ENCODE peak calls at places on chromosomes 1 and 21, in nine cellular contexts. One of them, this sample, is unnamed.

GRCh38 chr1:24379733-24380315 is 33.8 kb downstream of the STPG1 start:
- DNase-seq in cardiac fibroblast: peak
- DNase-seq in AG04450: no peak
- DNase-seq in SK-N-SH: no peak
- DNase-seq in A549: no peak
- DNase-seq in AG10803: peak
- DNase-seq in neural crest cell: no peak
- DNase-seq in lower lobe of right lung: no peak
- DNase-seq in AG04449: no peak
- DNase-seq in this sample: peak

GRCh38 chr1:210170220-210170619 is 62.4 kb upstream of the SERTAD4 start:
- DNase-seq in AG10803: no peak
- DNase-seq in AG04449: no peak
- DNase-seq in SK-N-SH: no peak
- DNase-seq in lower lobe of right lung: no peak
- DNase-seq in cardiac fibroblast: no peak
- DNase-seq in AG04450: no peak
- DNase-seq in neural crest cell: no peak
- DNase-seq in A549: no peak
- DNase-seq in this sample: no peak

GRCh38 chr1:167373398-167373797 is 144.9 kb downstream of the CD247 start:
- DNase-seq in AG04450: no peak
- DNase-seq in AG04449: no peak
- DNase-seq in neural crest cell: no peak
- DNase-seq in A549: no peak
- DNase-seq in cardiac fibroblast: no peak
- DNase-seq in SK-N-SH: peak
- DNase-seq in lower lobe of right lung: no peak
- DNase-seq in AG10803: peak
- DNase-seq in this sample: no peak

GRCh38 chr1:23444596-23445390 is 20.2 kb upstream of the TCEA3 start:
- DNase-seq in AG04450: no peak
- DNase-seq in neural crest cell: no peak
- DNase-seq in cardiac fibroblast: no peak
- DNase-seq in A549: no peak
- DNase-seq in AG10803: no peak
- DNase-seq in SK-N-SH: no peak
- DNase-seq in AG04449: no peak
- DNase-seq in lower lobe of right lung: no peak
- DNase-seq in this sample: no peak

GRCh38 chr1:93779540-93780121 is 98.0 kb upstream of the BCAR3 start:
- DNase-seq in AG10803: peak
- DNase-seq in AG04450: peak
- DNase-seq in lower lobe of right lung: no peak
- DNase-seq in SK-N-SH: no peak
- DNase-seq in AG04449: peak
- DNase-seq in A549: peak
- DNase-seq in cardiac fibroblast: peak
- DNase-seq in neural crest cell: no peak
- DNase-seq in this sample: peak

GRCh38 chr1:210937846-210938245 is 196.1 kb downstream of the KCNH1 start:
- DNase-seq in neural crest cell: no peak
- DNase-seq in A549: no peak
- DNase-seq in cardiac fibroblast: no peak
- DNase-seq in AG10803: no peak
- DNase-seq in lower lobe of right lung: no peak
- DNase-seq in SK-N-SH: no peak
- DNase-seq in AG04449: no peak
- DNase-seq in AG04450: no peak
- DNase-seq in this sample: no peak

GRCh38 chr21:45295576-45296365 is 8.1 kb upstream of the POFUT2 start:
- DNase-seq in SK-N-SH: peak
- DNase-seq in A549: no peak
- DNase-seq in AG04450: no peak
- DNase-seq in neural crest cell: no peak
- DNase-seq in AG10803: peak
- DNase-seq in lower lobe of right lung: peak
- DNase-seq in AG04449: peak
- DNase-seq in cardiac fibroblast: peak
- DNase-seq in this sample: no peak

GRCh38 chr21:40575983-40576382 is 271.0 kb downstream of the DSCAM start:
- DNase-seq in AG10803: peak
- DNase-seq in SK-N-SH: no peak
- DNase-seq in cardiac fibroblast: no peak
- DNase-seq in lower lobe of right lung: no peak
- DNase-seq in AG04450: no peak
- DNase-seq in AG04449: no peak
- DNase-seq in A549: no peak
- DNase-seq in neural crest cell: no peak
- DNase-seq in this sample: no peak

GRCh38 chr1:93171549-93172050 is 8.6 kb downstream of the TMED5 start:
- DNase-seq in neural crest cell: no peak
- DNase-seq in AG10803: no peak
- DNase-seq in SK-N-SH: no peak
- DNase-seq in cardiac fibroblast: no peak
- DNase-seq in AG04450: no peak
- DNase-seq in lower lobe of right lung: no peak
- DNase-seq in A549: no peak
- DNase-seq in AG04449: no peak
- DNase-seq in this sample: no peak

GRCh38 chr1:167126317-167126716 is 32.4 kb downstream of the STYXL2 start:
- DNase-seq in A549: no peak
- DNase-seq in AG04449: no peak
- DNase-seq in cardiac fibroblast: no peak
- DNase-seq in AG04450: no peak
- DNase-seq in SK-N-SH: no peak
- DNase-seq in neural crest cell: no peak
- DNase-seq in AG10803: no peak
- DNase-seq in lower lobe of right lung: no peak
- DNase-seq in this sample: no peak

DNA sequence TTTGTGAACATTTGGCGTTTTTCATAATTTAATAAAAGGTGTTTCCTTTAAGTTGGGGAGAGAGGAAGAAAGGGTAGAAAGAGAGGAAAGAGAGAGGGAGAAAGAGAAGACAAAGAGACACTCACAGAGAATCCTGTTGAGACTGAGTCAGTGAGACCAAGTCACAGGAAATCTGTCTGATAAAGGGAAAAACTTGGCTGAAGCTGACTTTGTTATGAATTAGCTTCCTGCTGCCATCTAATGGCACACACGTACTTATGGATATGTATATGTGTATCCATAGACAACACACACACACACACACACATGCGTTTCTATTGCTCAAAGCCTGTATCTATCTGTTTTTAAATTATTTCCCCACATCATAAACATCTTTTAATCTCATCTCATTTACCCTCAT is 42.5 kb upstream of the DISC1 start:
- DNase-seq in AG10803: peak
- DNase-seq in SK-N-SH: peak
- DNase-seq in neural crest cell: no peak
- DNase-seq in lower lobe of right lung: no peak
- DNase-seq in A549: peak
- DNase-seq in cardiac fibroblast: peak
- DNase-seq in AG04450: no peak
- DNase-seq in AG04449: peak
- DNase-seq in this sample: peak
- TF ChIP-seq CTCF in AG10803: no peak
- TF ChIP-seq CTCF in SK-N-SH: peak
- TF ChIP-seq CTCF in neural crest cell: no peak
- TF ChIP-seq CTCF in lower lobe of right lung: no peak
- TF ChIP-seq CTCF in A549: peak
- TF ChIP-seq CTCF in cardiac fibroblast: peak
- TF ChIP-seq CTCF in AG04450: peak
- TF ChIP-seq CTCF in AG04449: peak
- TF ChIP-seq CTCF in this sample: peak

GRCh38 chr1:925532-926421 is 2.1 kb downstream of the SAMD11 start:
- DNase-seq in lower lobe of right lung: no peak
- DNase-seq in cardiac fibroblast: no peak
- DNase-seq in neural crest cell: no peak
- DNase-seq in A549: peak
- DNase-seq in AG10803: peak
- DNase-seq in SK-N-SH: peak
- DNase-seq in AG04450: no peak
- DNase-seq in AG04449: no peak
- DNase-seq in this sample: no peak

GRCh38 chr1:927234-927633 is 3.5 kb downstream of the SAMD11 start:
- DNase-seq in AG04449: no peak
- DNase-seq in A549: no peak
- DNase-seq in lower lobe of right lung: no peak
- DNase-seq in AG04450: no peak
- DNase-seq in SK-N-SH: no peak
- DNase-seq in neural crest cell: no peak
- DNase-seq in AG10803: no peak
- DNase-seq in cardiac fibroblast: no peak
- DNase-seq in this sample: no peak

GRCh38 chr1:923991-924618 is 382 bp downstream of the SAMD11 start:
- DNase-seq in cardiac fibroblast: no peak
- DNase-seq in SK-N-SH: peak
- DNase-seq in lower lobe of right lung: no peak
- DNase-seq in AG04450: no peak
- DNase-seq in neural crest cell: no peak
- DNase-seq in AG04449: no peak
- DNase-seq in A549: no peak
- DNase-seq in AG10803: no peak
- DNase-seq in this sample: no peak

GRCh38 chr1:923131-923990 is at the start of gene SAMD11:
- DNase-seq in A549: peak
- DNase-seq in AG04450: peak
- DNase-seq in SK-N-SH: peak
- DNase-seq in AG04449: peak
- DNase-seq in AG10803: peak
- DNase-seq in neural crest cell: peak
- DNase-seq in lower lobe of right lung: peak
- DNase-seq in cardiac fibroblast: peak
- DNase-seq in this sample: peak

DNA sequence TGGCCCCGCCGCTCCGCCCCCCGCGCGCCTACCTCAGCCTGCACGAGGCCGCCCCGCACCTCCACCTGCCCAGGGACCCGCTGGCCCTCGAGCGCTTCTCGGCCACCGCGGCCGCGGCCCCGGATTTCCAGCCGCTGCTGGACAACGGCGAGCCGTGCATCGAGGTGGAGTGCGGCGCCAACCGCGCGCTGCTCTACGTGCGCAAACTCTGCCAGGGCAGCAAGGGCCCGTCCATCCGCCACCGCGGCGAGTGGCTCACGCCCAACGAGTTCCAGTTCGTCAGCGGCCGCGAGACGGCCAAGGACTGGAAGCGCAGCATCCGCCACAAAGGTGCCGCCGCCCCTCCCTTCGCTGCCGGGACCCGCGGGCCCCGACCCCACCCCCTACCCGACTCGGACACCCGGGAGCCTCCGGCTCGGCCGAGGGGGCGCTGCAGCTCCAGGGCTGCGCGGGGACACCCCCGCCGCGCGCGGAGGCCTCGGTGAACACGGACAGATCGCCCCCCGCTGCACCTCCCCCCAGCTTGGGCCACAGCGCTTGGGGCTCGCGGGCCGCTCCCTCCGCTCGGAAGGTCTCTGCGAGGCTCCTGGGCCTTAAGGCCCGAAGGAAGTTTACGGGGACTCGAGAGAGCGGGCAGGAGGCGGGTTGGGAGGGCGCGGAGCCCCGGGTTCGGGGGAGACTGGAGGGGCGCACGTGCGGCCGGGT is 1.0 kb downstream of the SAMD11 start:
- DNase-seq in AG04450: no peak
- DNase-seq in neural crest cell: no peak
- DNase-seq in SK-N-SH: peak
- DNase-seq in A549: peak
- DNase-seq in AG10803: peak
- DNase-seq in AG04449: no peak
- DNase-seq in lower lobe of right lung: no peak
- DNase-seq in cardiac fibroblast: peak
- DNase-seq in this sample: no peak
- TF ChIP-seq CTCF in AG04450: no peak
- TF ChIP-seq CTCF in neural crest cell: no peak
- TF ChIP-seq CTCF in SK-N-SH: peak
- TF ChIP-seq CTCF in A549: peak
- TF ChIP-seq CTCF in AG10803: peak
- TF ChIP-seq CTCF in AG04449: no peak
- TF ChIP-seq CTCF in lower lobe of right lung: no peak
- TF ChIP-seq CTCF in cardiac fibroblast: no peak
- TF ChIP-seq CTCF in this sample: no peak

GRCh38 chr21:16193758-16194606 is 464.2 kb downstream of the USP25 start:
- DNase-seq in SK-N-SH: no peak
- DNase-seq in cardiac fibroblast: peak
- DNase-seq in neural crest cell: peak
- DNase-seq in AG04450: peak
- DNase-seq in A549: peak
- DNase-seq in lower lobe of right lung: peak
- DNase-seq in AG10803: peak
- DNase-seq in AG04449: peak
- DNase-seq in this sample: peak
- TF ChIP-seq CTCF in SK-N-SH: no peak
- TF ChIP-seq CTCF in cardiac fibroblast: peak
- TF ChIP-seq CTCF in neural crest cell: no peak
- TF ChIP-seq CTCF in AG04450: peak
- TF ChIP-seq CTCF in A549: peak
- TF ChIP-seq CTCF in lower lobe of right lung: no peak
- TF ChIP-seq CTCF in AG10803: peak
- TF ChIP-seq CTCF in AG04449: peak
- TF ChIP-seq CTCF in this sample: no peak

DNA sequence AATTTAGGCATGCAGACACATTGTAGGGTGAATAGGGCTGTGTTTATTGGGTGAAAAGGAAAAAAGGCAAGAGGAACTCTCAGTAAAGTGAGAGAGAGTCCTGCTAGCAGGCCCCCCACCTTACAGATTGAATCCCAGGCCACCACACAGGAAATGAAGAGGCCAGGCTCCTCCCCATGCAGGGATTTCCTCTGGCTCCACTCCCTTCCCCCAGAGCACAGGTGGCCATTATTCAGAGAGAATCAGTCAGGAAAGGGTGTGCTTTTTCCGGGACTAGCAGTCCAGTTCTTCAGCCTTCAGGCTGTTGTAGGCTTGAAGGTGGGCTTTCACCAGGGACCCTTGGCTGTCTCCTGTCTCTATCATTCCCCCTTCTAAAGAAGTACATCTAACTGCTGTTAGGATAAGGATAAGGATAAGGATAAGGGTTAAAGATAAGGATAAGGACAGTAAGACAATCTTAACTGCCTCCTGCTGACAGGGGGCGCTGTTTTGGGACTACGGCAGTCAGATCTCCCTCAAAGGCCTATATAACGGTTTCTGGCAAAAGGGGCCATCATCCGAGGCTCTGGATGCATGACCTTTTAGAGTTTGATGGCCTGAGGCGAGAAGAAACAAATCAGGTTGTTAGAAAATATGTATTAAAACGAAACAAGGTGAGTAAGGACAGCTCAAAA is 26.3 kb downstream of the ZNF648 start:
- DNase-seq in AG10803: no peak
- DNase-seq in cardiac fibroblast: no peak
- DNase-seq in SK-N-SH: no peak
- DNase-seq in AG04449: no peak
- DNase-seq in AG04450: no peak
- DNase-seq in neural crest cell: no peak
- DNase-seq in lower lobe of right lung: no peak
- DNase-seq in A549: peak
- DNase-seq in this sample: no peak
- TF ChIP-seq CTCF in AG10803: peak
- TF ChIP-seq CTCF in cardiac fibroblast: no peak
- TF ChIP-seq CTCF in SK-N-SH: peak
- TF ChIP-seq CTCF in AG04449: no peak
- TF ChIP-seq CTCF in AG04450: no peak
- TF ChIP-seq CTCF in neural crest cell: peak
- TF ChIP-seq CTCF in lower lobe of right lung: peak
- TF ChIP-seq CTCF in A549: peak
- TF ChIP-seq CTCF in this sample: no peak